ENCODE peak calls at places on chromosome 14, in seven cellular contexts. G is GM12878, B is HCT116, D is sigmoid colon, V is spleen, R is endothelial cell of umbilical vein, Q is transverse colon. H is an unnamed sample. For H3K9me3, the result is how much of the 10 kb centered on the place peaks cover.

GRCh38 chr14:21428930-21429329 is 27.0 kb downstream of the CHD8 start:
- DNase-seq in V (no peak), R (no peak), Q (no peak), B (no peak), D (no peak), G (no peak), H (no peak)

GRCh38 chr14:23056956-23057756 is at the start of gene CDH24:
- DNase-seq in Q (peak), D (peak), V (peak), R (peak), G (no peak), B (no peak), H (no peak)

GRCh38 chr14:81018245-81018644 is 62.8 kb downstream of the TSHR start:
- DNase-seq in B (no peak), V (no peak), D (no peak), G (no peak), Q (no peak), R (no peak), H (no peak)

GRCh38 chr14:81509838-81510452 is 23.7 kb downstream of the SEL1L start:
- DNase-seq in V (no peak), B (no peak), Q (no peak), G (no peak), R (no peak), D (no peak), H (peak)

GRCh38 chr14:53810221-53810620 is 146.4 kb downstream of the BMP4 start:
- DNase-seq in G (no peak), R (no peak), Q (no peak), V (no peak), D (no peak), B (no peak), H (no peak)

GRCh38 chr14:33218030-33218429 is 279.4 kb downstream of the NPAS3 start:
- DNase-seq in V (no peak), G (no peak), Q (no peak), D (no peak), B (no peak), R (no peak), H (no peak)

GRCh38 chr14:53226553-53226952 is 73.4 kb upstream of the DDHD1 start:
- DNase-seq in V (no peak), D (no peak), Q (no peak), B (no peak), G (no peak), R (no peak), H (no peak)

GRCh38 chr14:21109377-21110260 is 8.8 kb downstream of the TMEM253 start:
- DNase-seq in D (no peak), V (no peak), Q (no peak), R (no peak), G (peak), B (no peak), H (no peak)

GRCh38 chr14:93281937-93282336 is 50.9 kb downstream of the BTBD7 start:
- DNase-seq in Q (no peak), R (no peak), G (no peak), V (no peak), D (no peak), B (no peak), H (no peak)

GRCh38 chr14:77663289-77663688 is 44.5 kb downstream of the ALKBH1 start:
- DNase-seq in V (no peak), B (no peak), D (no peak), R (peak), G (no peak), Q (no peak), H (no peak)

DNA sequence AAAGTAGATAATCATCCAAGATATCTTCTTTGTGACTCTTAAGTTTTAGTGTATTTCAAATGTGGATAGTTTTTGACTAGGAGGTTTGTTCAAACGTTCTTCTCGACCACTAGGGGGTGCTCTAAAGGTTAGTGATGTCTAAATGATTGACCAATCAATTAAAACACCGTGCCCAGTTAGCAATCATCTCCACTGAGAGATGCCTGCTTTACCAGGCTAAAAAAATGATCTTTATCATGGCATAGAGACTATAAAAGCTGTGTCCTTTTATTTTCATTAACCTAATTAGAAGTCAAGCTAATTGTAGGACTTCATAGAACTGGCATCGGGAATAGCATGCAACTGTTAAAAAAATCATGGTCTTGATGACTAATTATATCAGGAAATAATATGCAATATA is 153.9 kb downstream of the PRKCH start:
- DNase-seq in G (no peak), D (no peak), Q (no peak), V (no peak), R (peak), B (peak), H (no peak)
- H3K27ac ChIP-seq in G (no peak), D (no peak), Q (peak), V (peak), R (peak), B (no peak), H (no peak)

DNA sequence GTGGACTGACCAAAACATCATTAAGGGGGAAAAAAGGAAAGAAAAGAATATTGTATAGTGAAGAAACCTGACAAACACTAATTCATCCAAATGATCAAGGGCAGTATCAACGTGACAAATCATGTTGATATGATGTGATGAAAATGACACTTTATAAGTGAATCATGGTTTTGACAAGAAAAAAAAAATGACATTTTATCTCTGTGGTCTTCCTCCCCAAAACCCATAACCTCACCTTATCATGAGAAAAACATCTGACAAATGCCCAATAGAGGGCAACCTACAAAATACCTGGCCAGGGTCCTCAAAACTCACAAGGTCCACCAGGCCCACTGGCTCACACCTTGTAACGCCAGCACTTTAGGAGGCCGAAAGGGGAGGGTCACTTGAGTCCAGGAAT is 13.8 kb downstream of the TMED10 start:
- DNase-seq in B (no peak), D (no peak), G (no peak), V (no peak), R (no peak), Q (no peak), H (no peak)
- H3K9me3 ChIP-seq in B (under half), D (under half), G (under half), V (under half), R (under half), Q (under half), H (under half)

DNA sequence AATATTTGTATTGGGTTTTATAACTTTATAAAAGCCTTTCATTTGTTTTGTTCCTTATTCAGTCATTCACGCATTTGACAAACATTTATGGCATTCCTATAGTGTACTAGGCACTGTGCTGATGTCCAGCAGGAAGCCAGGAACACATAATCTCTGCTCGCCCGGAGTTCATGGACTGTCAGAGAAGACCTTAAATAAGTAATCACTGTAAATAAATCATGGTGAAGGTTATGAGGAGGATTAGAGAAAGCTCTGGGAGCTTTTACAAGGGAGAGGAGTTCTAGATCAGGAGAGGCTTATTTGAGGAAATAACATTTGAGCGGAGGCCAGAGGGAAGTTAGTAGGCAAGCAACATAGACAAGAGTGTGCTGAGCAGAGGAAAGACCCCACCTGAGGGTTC is 1.4 kb upstream of the RDH11 start:
- DNase-seq in B (no peak), Q (no peak), G (no peak), V (no peak), R (no peak), D (no peak), H (no peak)
- TF ChIP-seq POLR2AphosphoS5 in B (no peak), Q (no peak), G (no peak), V (no peak), R (no peak), D (no peak), H (no peak)

GRCh38 chr14:68928770-68929550 is 50.1 kb downstream of the ACTN1 start:
- DNase-seq in B (no peak), R (no peak), Q (no peak), V (no peak), G (no peak), D (no peak), H (no peak)

GRCh38 chr14:68926236-68926635 is 52.9 kb downstream of the ACTN1 start:
- DNase-seq in D (no peak), Q (no peak), G (no peak), B (no peak), V (no peak), R (no peak), H (no peak)

GRCh38 chr14:68927956-68928675 is 51.0 kb downstream of the ACTN1 start:
- DNase-seq in G (no peak), Q (no peak), V (no peak), D (no peak), B (no peak), R (no peak), H (no peak)

GRCh38 chr14:68925373-68925772 is 53.7 kb downstream of the ACTN1 start:
- DNase-seq in R (no peak), V (no peak), D (no peak), B (no peak), Q (no peak), G (no peak), H (no peak)

DNA sequence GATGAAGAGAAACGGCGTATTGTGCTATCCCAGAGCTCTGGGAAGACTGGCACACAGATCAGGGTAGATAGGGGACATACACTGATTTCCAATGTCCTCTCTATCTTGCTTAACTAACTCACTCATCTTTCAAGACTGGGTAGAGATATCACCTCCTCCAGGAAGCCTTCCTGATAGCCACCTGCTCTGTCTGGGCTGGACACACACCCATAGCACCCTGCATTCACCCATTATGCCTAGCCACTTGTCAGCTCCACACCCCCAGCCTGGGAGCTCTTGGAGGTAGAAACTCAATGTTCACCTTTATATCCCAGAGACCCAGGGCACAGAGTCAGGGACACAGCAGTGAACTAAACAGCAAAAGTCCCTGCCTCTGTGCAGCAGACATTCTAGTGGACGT is 52.0 kb downstream of the ACTN1 start:
- DNase-seq in V (no peak), D (no peak), B (no peak), R (no peak), G (no peak), Q (no peak), H (no peak)
- H3K27ac ChIP-seq in V (peak), D (peak), B (no peak), R (no peak), G (no peak), Q (peak), H (no peak)

DNA sequence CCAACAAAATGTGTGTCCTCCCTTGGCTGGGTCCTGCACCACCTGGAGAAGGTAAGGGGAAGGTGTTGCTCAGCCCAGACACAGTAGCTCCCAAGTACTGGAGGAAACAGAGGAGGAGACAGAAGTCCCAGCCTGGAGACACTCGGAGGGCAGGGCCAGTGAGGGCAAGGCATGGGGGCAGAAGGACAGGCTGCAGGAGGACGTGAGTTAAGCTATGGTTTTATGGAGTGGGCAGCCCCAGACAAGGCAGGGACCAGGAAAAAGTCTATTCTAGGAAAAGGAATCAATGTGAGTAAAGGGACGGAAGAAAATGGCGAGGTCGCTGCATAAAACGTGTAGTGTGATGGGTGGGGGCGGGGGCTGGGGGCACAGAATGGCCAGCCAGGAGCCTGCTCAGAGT is 210.1 kb upstream of the DIO3 start:
- DNase-seq in D (peak), B (no peak), V (no peak), R (no peak), Q (no peak), G (no peak), H (no peak)
- H3K9me3 ChIP-seq in D (under half), B (under half), V (under half), R (under half), Q (under half), G (under half), H (under half)

DNA sequence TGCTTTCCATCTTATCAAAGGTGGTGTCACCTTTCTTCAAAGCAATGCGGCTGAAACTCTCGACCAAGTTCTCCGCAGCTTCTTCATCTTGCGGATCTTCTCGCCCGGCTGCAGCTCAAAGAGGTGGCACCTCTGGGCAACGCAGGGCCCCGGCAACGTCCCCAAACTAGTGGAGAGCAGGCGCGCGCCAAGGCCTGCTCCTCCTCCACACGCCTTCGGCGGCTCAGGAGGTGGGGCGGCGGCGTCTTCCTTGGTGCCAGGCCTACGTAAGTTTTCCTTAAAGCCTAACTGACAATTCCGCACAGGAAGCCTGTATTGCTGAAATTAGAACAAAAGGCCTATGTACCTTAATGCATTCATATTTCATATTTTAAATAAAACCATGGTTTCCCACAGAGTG is 112.0 kb downstream of the TMX1 start:
- DNase-seq in V (no peak), G (no peak), R (no peak), B (no peak), D (no peak), Q (no peak), H (no peak)
- TF ChIP-seq POLR2AphosphoS5 in V (no peak), G (no peak), R (no peak), B (no peak), D (no peak), Q (no peak), H (no peak)

GRCh38 chr14:51575225-51576111 is 76.2 kb upstream of the FRMD6 start:
- DNase-seq in R (no peak), B (no peak), V (no peak), D (no peak), Q (no peak), G (no peak), H (no peak)

GRCh38 chr14:51576112-51576420 is 75.6 kb upstream of the FRMD6 start:
- DNase-seq in G (no peak), B (no peak), R (no peak), V (no peak), D (no peak), Q (no peak), H (no peak)

GRCh38 chr14:51576899-51577298 is 74.8 kb upstream of the FRMD6 start:
- DNase-seq in R (no peak), D (no peak), B (no peak), G (no peak), Q (no peak), V (no peak), H (no peak)

GRCh38 chr14:51581017-51581881 is 70.5 kb upstream of the FRMD6 start:
- DNase-seq in B (no peak), D (no peak), R (peak), V (no peak), Q (no peak), G (no peak), H (no peak)

DNA sequence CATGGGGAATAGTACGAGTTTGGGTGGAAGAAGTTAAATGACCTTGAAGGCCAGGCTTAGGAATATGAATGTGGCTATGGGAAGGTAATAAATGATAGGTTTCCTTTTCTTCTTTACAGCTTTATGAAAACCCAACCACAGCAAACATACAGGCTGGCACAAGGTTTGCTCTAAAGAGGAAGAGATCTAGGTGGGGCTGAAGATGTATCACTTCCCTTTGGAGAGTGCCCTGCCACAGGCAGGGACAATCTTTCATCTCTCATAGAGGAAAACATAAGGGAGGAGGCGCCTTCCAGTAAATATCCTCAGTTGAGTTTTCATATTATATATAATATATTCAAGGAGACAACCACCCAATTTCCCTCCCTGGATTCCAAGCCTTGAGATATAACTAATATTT is 72.9 kb upstream of the FRMD6 start:
- DNase-seq in R (peak), D (no peak), V (no peak), Q (no peak), G (no peak), B (no peak), H (no peak)
- H3K27ac ChIP-seq in R (no peak), D (no peak), V (no peak), Q (no peak), G (no peak), B (no peak), H (no peak)

GRCh38 chr14:85250369-85250768 is 279.6 kb upstream of the FLRT2 start:
- DNase-seq in R (peak), G (no peak), B (no peak), Q (no peak), D (no peak), V (no peak), H (no peak)
- H3K9me3 ChIP-seq in R (under half), G (under half), B (under half), Q (under half), D (under half), V (under half), H (under half)

DNA sequence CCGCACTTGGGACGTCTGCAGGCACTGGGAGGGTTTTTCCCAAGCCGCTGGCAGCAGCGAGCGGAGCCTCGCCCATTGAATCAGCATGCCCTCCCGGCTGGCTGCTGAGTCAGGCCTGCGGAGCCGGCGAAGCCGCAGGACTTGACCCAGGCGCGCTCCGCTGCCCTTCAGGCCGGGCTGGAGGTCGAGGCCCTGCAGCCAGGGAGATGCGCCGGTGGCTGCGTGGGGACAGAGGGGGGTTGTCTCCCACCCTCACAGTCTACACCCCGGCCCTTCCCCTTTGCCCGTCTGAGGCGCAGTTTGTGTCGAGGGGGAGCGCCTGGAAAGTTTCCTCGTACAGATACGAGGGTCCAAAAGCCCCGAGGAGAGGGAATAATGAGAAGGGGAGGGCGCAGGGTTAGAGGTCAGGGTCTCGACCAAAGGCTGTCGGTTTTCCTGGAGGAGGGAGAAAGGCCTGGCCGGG is 759 bp upstream of the KLC1 start:
- DNase-seq in B (peak), G (no peak), Q (peak), R (peak), V (peak), D (peak), H (no peak)
- TF ChIP-seq POLR2AphosphoS5 in B (peak), G (peak), Q (peak), R (peak), V (peak), D (peak), H (no peak)

GRCh38 chr14:76081642-76082041 is 70.1 kb upstream of the GPATCH2L start:
- DNase-seq in R (no peak), D (no peak), G (no peak), B (no peak), Q (no peak), V (no peak), H (no peak)

GRCh38 chr14:76086636-76087035 is 65.1 kb upstream of the GPATCH2L start:
- DNase-seq in Q (no peak), G (no peak), V (no peak), B (no peak), D (no peak), R (no peak), H (no peak)

GRCh38 chr14:76085358-76085757 is 66.4 kb upstream of the GPATCH2L start:
- DNase-seq in B (no peak), D (no peak), R (no peak), G (no peak), V (no peak), Q (no peak), H (no peak)

GRCh38 chr14:76084374-76084773 is 67.3 kb upstream of the GPATCH2L start:
- DNase-seq in D (no peak), B (no peak), G (no peak), Q (no peak), R (no peak), V (no peak), H (no peak)

DNA sequence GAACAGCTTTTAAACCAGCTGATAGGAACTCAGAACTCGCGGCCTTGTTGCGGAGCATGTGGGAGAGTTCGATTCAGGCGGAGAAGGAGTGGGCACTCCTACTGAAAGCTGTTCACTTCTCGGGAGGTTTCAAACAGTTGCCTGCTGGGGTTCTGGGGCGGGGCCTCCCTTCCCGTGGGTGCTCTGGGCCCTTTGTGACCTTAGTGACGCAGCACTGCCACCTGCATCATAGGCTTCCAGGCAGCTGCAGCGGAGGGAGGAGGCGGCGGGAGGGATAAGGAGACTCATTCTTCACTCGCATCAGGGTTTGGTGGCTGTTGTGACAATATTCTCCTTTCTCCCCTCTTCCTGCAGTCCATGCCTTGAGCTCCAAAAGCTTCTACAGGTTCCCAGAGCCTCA is 67.9 kb upstream of the GPATCH2L start:
- DNase-seq in V (no peak), B (no peak), R (no peak), D (no peak), G (no peak), Q (no peak), H (no peak)
- H3K27ac ChIP-seq in V (no peak), B (no peak), R (no peak), D (no peak), G (no peak), Q (no peak), H (no peak)